ENCODE peak calls at places on chromosomes 11 and 22, in four cellular contexts. Y is pons, A is foreskin fibroblast, B is cardiac fibroblast. I is an unnamed sample.

GRCh38 chr11:71240865-71241691 is 11.3 kb downstream of the SHANK2 start:
- DNase-seq in B (peak), A (peak), Y (no peak), I (no peak)

GRCh38 chr11:7672276-7672959 is 882 bp downstream of the CYB5R2 start:
- DNase-seq in B (no peak), A (no peak), Y (no peak), I (no peak)

GRCh38 chr11:9090488-9091043 is 833 bp downstream of the SCUBE2 start:
- DNase-seq in A (no peak), Y (no peak), B (no peak), I (no peak)

GRCh38 chr11:116557261-116557660 is 215.5 kb downstream of the BUD13 start:
- DNase-seq in A (peak), B (no peak), Y (no peak), I (no peak)

GRCh38 chr11:68933605-68934320 is 30.1 kb downstream of the IGHMBP2 start:
- DNase-seq in Y (no peak), A (no peak), B (no peak), I (no peak)

GRCh38 chr11:71269603-71270511 is 17.5 kb upstream of the SHANK2 start:
- DNase-seq in B (no peak), Y (no peak), A (no peak), I (no peak)

GRCh38 chr11:115656684-115657083 is 152.5 kb upstream of the CADM1 start:
- DNase-seq in A (no peak), B (no peak), Y (no peak), I (no peak)

GRCh38 chr11:45173064-45173463 is 26.6 kb downstream of the PRDM11 start:
- DNase-seq in Y (no peak), A (no peak), B (no peak), I (no peak)

GRCh38 chr11:10934293-10934850 is 76.5 kb upstream of the ZBED5 start:
- DNase-seq in Y (no peak), B (no peak), A (no peak), I (no peak)

GRCh38 chr22:27810566-27810965 is 9.0 kb upstream of the MN1 start:
- DNase-seq in Y (no peak), A (peak), B (peak), I (no peak)

GRCh38 chr22:22767876-22768602 is 119.6 kb upstream of the IGLL5 start:
- DNase-seq in B (peak), A (no peak), Y (no peak), I (no peak)

GRCh38 chr11:61739966-61740365 is 12.5 kb upstream of the MYRF start:
- DNase-seq in A (no peak), Y (no peak), B (no peak), I (no peak)

GRCh38 chr11:64998690-64999431 is 2.1 kb upstream of the BATF2 start:
- DNase-seq in B (no peak), Y (no peak), A (no peak), I (no peak)

GRCh38 chr11:133277886-133278285 is 254.4 kb downstream of the OPCML start:
- DNase-seq in B (no peak), Y (no peak), A (no peak), I (no peak)

GRCh38 chr11:114036156-114036811 is 23.2 kb upstream of the ZBTB16 start:
- DNase-seq in B (peak), Y (peak), A (peak), I (peak)

I was measured in globus pallidus.